ENCODE peak calls at places on chromosomes 3 and 15, in six cellular contexts. One of them, this sample, is unnamed. For H3K4me1, the result is how much of the 10 kb centered on the place peaks cover.

GRCh38 chr15:25327671-25328070 is 111.2 kb downstream of the UBE3A start:
- DNase-seq in effector memory CD4-positive, alpha-beta T cell: no peak
- DNase-seq in sigmoid colon: no peak
- DNase-seq in GM23338: no peak
- DNase-seq in A673: no peak
- DNase-seq in upper lobe of left lung: no peak
- DNase-seq in this sample: no peak

GRCh38 chr3:14407203-14407602 is 4.8 kb downstream of the SLC6A6 start:
- DNase-seq in effector memory CD4-positive, alpha-beta T cell: no peak
- DNase-seq in sigmoid colon: no peak
- DNase-seq in GM23338: no peak
- DNase-seq in A673: no peak
- DNase-seq in upper lobe of left lung: no peak
- DNase-seq in this sample: no peak

GRCh38 chr3:154932633-154933032 is 147.5 kb upstream of the MME start:
- DNase-seq in effector memory CD4-positive, alpha-beta T cell: no peak
- DNase-seq in sigmoid colon: no peak
- DNase-seq in GM23338: no peak
- DNase-seq in A673: no peak
- DNase-seq in upper lobe of left lung: no peak
- DNase-seq in this sample: no peak

GRCh38 chr3:178714971-178715832 is 179.0 kb downstream of the KCNMB2 start:
- DNase-seq in effector memory CD4-positive, alpha-beta T cell: no peak
- DNase-seq in sigmoid colon: no peak
- DNase-seq in GM23338: no peak
- DNase-seq in A673: no peak
- DNase-seq in upper lobe of left lung: no peak
- DNase-seq in this sample: no peak

GRCh38 chr15:76333720-76334437 is 2.7 kb upstream of the ISL2 start:
- DNase-seq in effector memory CD4-positive, alpha-beta T cell: no peak
- DNase-seq in sigmoid colon: no peak
- DNase-seq in GM23338: peak
- DNase-seq in A673: no peak
- DNase-seq in upper lobe of left lung: no peak
- DNase-seq in this sample: no peak

GRCh38 chr3:126371096-126371705 is 14.0 kb upstream of the KLF15 start:
- DNase-seq in effector memory CD4-positive, alpha-beta T cell: no peak
- DNase-seq in sigmoid colon: peak
- DNase-seq in GM23338: no peak
- DNase-seq in A673: no peak
- DNase-seq in upper lobe of left lung: no peak
- DNase-seq in this sample: no peak

GRCh38 chr15:81966628-81967027 is 79.2 kb downstream of the MEX3B start:
- DNase-seq in effector memory CD4-positive, alpha-beta T cell: no peak
- DNase-seq in sigmoid colon: no peak
- DNase-seq in GM23338: no peak
- DNase-seq in A673: no peak
- DNase-seq in upper lobe of left lung: no peak
- DNase-seq in this sample: no peak

GRCh38 chr3:80338366-80338765 is 570.6 kb upstream of the ROBO1 start:
- DNase-seq in effector memory CD4-positive, alpha-beta T cell: no peak
- DNase-seq in sigmoid colon: no peak
- DNase-seq in GM23338: no peak
- DNase-seq in A673: no peak
- DNase-seq in upper lobe of left lung: no peak
- DNase-seq in this sample: no peak

GRCh38 chr3:110419571-110419970 is 652.0 kb upstream of the NECTIN3 start:
- DNase-seq in effector memory CD4-positive, alpha-beta T cell: no peak
- DNase-seq in sigmoid colon: no peak
- DNase-seq in GM23338: no peak
- DNase-seq in A673: no peak
- DNase-seq in upper lobe of left lung: no peak
- DNase-seq in this sample: no peak

GRCh38 chr3:80215191-80215590 is 447.4 kb upstream of the ROBO1 start:
- DNase-seq in effector memory CD4-positive, alpha-beta T cell: no peak
- DNase-seq in sigmoid colon: no peak
- DNase-seq in GM23338: peak
- DNase-seq in A673: no peak
- DNase-seq in upper lobe of left lung: no peak
- DNase-seq in this sample: no peak

GRCh38 chr3:18098960-18099587 is 326.1 kb downstream of the SATB1 start:
- DNase-seq in effector memory CD4-positive, alpha-beta T cell: no peak
- DNase-seq in sigmoid colon: no peak
- DNase-seq in GM23338: peak
- DNase-seq in A673: peak
- DNase-seq in upper lobe of left lung: no peak
- DNase-seq in this sample: no peak

GRCh38 chr3:79419222-79419621 is 348.6 kb downstream of the ROBO1 start:
- DNase-seq in effector memory CD4-positive, alpha-beta T cell: no peak
- DNase-seq in sigmoid colon: no peak
- DNase-seq in GM23338: no peak
- DNase-seq in A673: no peak
- DNase-seq in upper lobe of left lung: no peak
- DNase-seq in this sample: no peak

GRCh38 chr3:152376351-152377183 is 107.8 kb downstream of the MBNL1 start:
- DNase-seq in effector memory CD4-positive, alpha-beta T cell: no peak
- DNase-seq in sigmoid colon: no peak
- DNase-seq in GM23338: no peak
- DNase-seq in A673: no peak
- DNase-seq in upper lobe of left lung: peak
- DNase-seq in this sample: no peak

GRCh38 chr3:53773330-53773583 is 73.0 kb downstream of the CHDH start:
- DNase-seq in effector memory CD4-positive, alpha-beta T cell: no peak
- DNase-seq in sigmoid colon: no peak
- DNase-seq in GM23338: no peak
- DNase-seq in A673: no peak
- DNase-seq in upper lobe of left lung: no peak
- DNase-seq in this sample: no peak

GRCh38 chr3:176463610-176464009 is 733.7 kb downstream of the TBL1XR1 start:
- DNase-seq in effector memory CD4-positive, alpha-beta T cell: no peak
- DNase-seq in sigmoid colon: no peak
- DNase-seq in GM23338: no peak
- DNase-seq in A673: no peak
- DNase-seq in upper lobe of left lung: no peak
- DNase-seq in this sample: no peak

GRCh38 chr15:90893175-90894090 is 9.1 kb downstream of the FES start:
- DNase-seq in effector memory CD4-positive, alpha-beta T cell: no peak
- DNase-seq in sigmoid colon: no peak
- DNase-seq in GM23338: peak
- DNase-seq in A673: no peak
- DNase-seq in upper lobe of left lung: no peak
- DNase-seq in this sample: no peak

GRCh38 chr15:37490707-37491106 is 390.4 kb upstream of the MEIS2 start:
- DNase-seq in effector memory CD4-positive, alpha-beta T cell: no peak
- DNase-seq in sigmoid colon: peak
- DNase-seq in GM23338: no peak
- DNase-seq in A673: no peak
- DNase-seq in upper lobe of left lung: no peak
- DNase-seq in this sample: no peak

GRCh38 chr3:9278085-9278484 is 28.6 kb upstream of the SRGAP3 start:
- DNase-seq in effector memory CD4-positive, alpha-beta T cell: no peak
- DNase-seq in sigmoid colon: no peak
- DNase-seq in GM23338: no peak
- DNase-seq in A673: no peak
- DNase-seq in upper lobe of left lung: no peak
- DNase-seq in this sample: no peak

GRCh38 chr3:184716652-184717607 is 5.1 kb upstream of the MAGEF1 start:
- DNase-seq in effector memory CD4-positive, alpha-beta T cell: no peak
- DNase-seq in sigmoid colon: no peak
- DNase-seq in GM23338: peak
- DNase-seq in A673: peak
- DNase-seq in upper lobe of left lung: no peak
- DNase-seq in this sample: no peak

GRCh38 chr3:100256724-100257123 is 4.1 kb upstream of the TBC1D23 start:
- DNase-seq in effector memory CD4-positive, alpha-beta T cell: no peak
- DNase-seq in sigmoid colon: no peak
- DNase-seq in GM23338: no peak
- DNase-seq in A673: peak
- DNase-seq in upper lobe of left lung: no peak
- DNase-seq in this sample: no peak

GRCh38 chr3:189724366-189724765 is 93.2 kb downstream of the TP63 start:
- DNase-seq in effector memory CD4-positive, alpha-beta T cell: no peak
- DNase-seq in sigmoid colon: no peak
- DNase-seq in GM23338: no peak
- DNase-seq in A673: no peak
- DNase-seq in upper lobe of left lung: no peak
- DNase-seq in this sample: no peak

GRCh38 chr3:139219463-139219862 is 124.4 kb upstream of the MRPS22 start:
- DNase-seq in effector memory CD4-positive, alpha-beta T cell: no peak
- DNase-seq in sigmoid colon: no peak
- DNase-seq in GM23338: no peak
- DNase-seq in A673: no peak
- DNase-seq in upper lobe of left lung: no peak
- DNase-seq in this sample: no peak

GRCh38 chr3:56864090-56864489 is 62.3 kb upstream of the ARHGEF3 start:
- DNase-seq in effector memory CD4-positive, alpha-beta T cell: no peak
- DNase-seq in sigmoid colon: no peak
- DNase-seq in GM23338: no peak
- DNase-seq in A673: no peak
- DNase-seq in upper lobe of left lung: no peak
- DNase-seq in this sample: no peak

GRCh38 chr3:140006331-140006730 is 71.3 kb downstream of the CLSTN2 start:
- DNase-seq in effector memory CD4-positive, alpha-beta T cell: no peak
- DNase-seq in sigmoid colon: no peak
- DNase-seq in GM23338: no peak
- DNase-seq in A673: peak
- DNase-seq in upper lobe of left lung: no peak
- DNase-seq in this sample: no peak

GRCh38 chr3:143158549-143158988 is 39.0 kb downstream of the CHST2 start:
- DNase-seq in effector memory CD4-positive, alpha-beta T cell: no peak
- DNase-seq in sigmoid colon: no peak
- DNase-seq in GM23338: no peak
- DNase-seq in A673: no peak
- DNase-seq in upper lobe of left lung: no peak
- DNase-seq in this sample: no peak

GRCh38 chr3:31918179-31919165 is 62.6 kb downstream of the OSBPL10 start:
- DNase-seq in effector memory CD4-positive, alpha-beta T cell: no peak
- DNase-seq in sigmoid colon: no peak
- DNase-seq in GM23338: no peak
- DNase-seq in A673: no peak
- DNase-seq in upper lobe of left lung: no peak
- DNase-seq in this sample: no peak

GRCh38 chr3:31920310-31920709 is 60.8 kb downstream of the OSBPL10 start:
- DNase-seq in effector memory CD4-positive, alpha-beta T cell: no peak
- DNase-seq in sigmoid colon: no peak
- DNase-seq in GM23338: no peak
- DNase-seq in A673: no peak
- DNase-seq in upper lobe of left lung: no peak
- DNase-seq in this sample: no peak

GRCh38 chr3:31921833-31922232 is 59.2 kb downstream of the OSBPL10 start:
- DNase-seq in effector memory CD4-positive, alpha-beta T cell: no peak
- DNase-seq in sigmoid colon: no peak
- DNase-seq in GM23338: no peak
- DNase-seq in A673: no peak
- DNase-seq in upper lobe of left lung: no peak
- DNase-seq in this sample: no peak

GRCh38 chr3:31917303-31917903 is 63.7 kb downstream of the OSBPL10 start:
- DNase-seq in effector memory CD4-positive, alpha-beta T cell: no peak
- DNase-seq in sigmoid colon: no peak
- DNase-seq in GM23338: peak
- DNase-seq in A673: no peak
- DNase-seq in upper lobe of left lung: no peak
- DNase-seq in this sample: no peak

DNA sequence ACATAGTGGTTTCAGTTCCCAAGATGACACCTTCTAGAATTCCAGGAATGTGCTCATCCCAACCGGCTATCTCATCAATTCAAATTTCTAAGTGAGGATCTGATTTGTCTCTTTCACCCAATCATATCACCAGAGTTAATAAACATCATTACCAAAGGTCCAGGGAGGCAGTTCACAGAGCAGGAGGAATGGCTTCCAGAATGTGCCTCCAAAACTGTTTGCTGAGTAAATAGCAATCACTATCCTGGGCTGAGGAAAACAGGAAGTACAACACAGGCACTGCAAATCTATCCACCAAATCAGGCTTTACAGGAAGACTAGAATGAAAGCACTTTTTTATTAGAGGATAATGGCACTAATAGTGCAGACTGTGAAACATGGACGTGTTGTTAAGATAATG is 61.5 kb downstream of the OSBPL10 start:
- DNase-seq in effector memory CD4-positive, alpha-beta T cell: no peak
- DNase-seq in sigmoid colon: no peak
- DNase-seq in GM23338: no peak
- DNase-seq in A673: no peak
- DNase-seq in upper lobe of left lung: no peak
- DNase-seq in this sample: no peak
- H3K4me3 ChIP-seq in effector memory CD4-positive, alpha-beta T cell: no peak
- H3K4me3 ChIP-seq in sigmoid colon: no peak
- H3K4me3 ChIP-seq in GM23338: no peak
- H3K4me3 ChIP-seq in A673: no peak
- H3K4me3 ChIP-seq in upper lobe of left lung: no peak
- H3K4me3 ChIP-seq in this sample: no peak

GRCh38 chr3:128804017-128804816 is 75.2 kb upstream of the ACAD9 start:
- DNase-seq in effector memory CD4-positive, alpha-beta T cell: peak
- DNase-seq in sigmoid colon: no peak
- DNase-seq in GM23338: peak
- DNase-seq in A673: peak
- DNase-seq in upper lobe of left lung: no peak
- DNase-seq in this sample: peak

GRCh38 chr3:128800241-128801187 is 74.5 kb downstream of the RAB7A start:
- DNase-seq in effector memory CD4-positive, alpha-beta T cell: no peak
- DNase-seq in sigmoid colon: no peak
- DNase-seq in GM23338: no peak
- DNase-seq in A673: no peak
- DNase-seq in upper lobe of left lung: no peak
- DNase-seq in this sample: no peak

GRCh38 chr3:128803307-128803706 is 76.1 kb upstream of the ACAD9 start:
- DNase-seq in effector memory CD4-positive, alpha-beta T cell: no peak
- DNase-seq in sigmoid colon: no peak
- DNase-seq in GM23338: no peak
- DNase-seq in A673: no peak
- DNase-seq in upper lobe of left lung: no peak
- DNase-seq in this sample: no peak

GRCh38 chr3:128801779-128802369 is 75.9 kb downstream of the RAB7A start:
- DNase-seq in effector memory CD4-positive, alpha-beta T cell: no peak
- DNase-seq in sigmoid colon: no peak
- DNase-seq in GM23338: no peak
- DNase-seq in A673: no peak
- DNase-seq in upper lobe of left lung: no peak
- DNase-seq in this sample: no peak

GRCh38 chr3:128799650-128800049 is 73.7 kb downstream of the RAB7A start:
- DNase-seq in effector memory CD4-positive, alpha-beta T cell: no peak
- DNase-seq in sigmoid colon: no peak
- DNase-seq in GM23338: no peak
- DNase-seq in A673: no peak
- DNase-seq in upper lobe of left lung: no peak
- DNase-seq in this sample: no peak
- H3K4me1 ChIP-seq in effector memory CD4-positive, alpha-beta T cell: under half
- H3K4me1 ChIP-seq in sigmoid colon: under half
- H3K4me1 ChIP-seq in GM23338: under half
- H3K4me1 ChIP-seq in A673: under half
- H3K4me1 ChIP-seq in upper lobe of left lung: under half
- H3K4me1 ChIP-seq in this sample: under half

GRCh38 chr15:64610257-64610919 is 150.0 kb downstream of the ZNF609 start:
- DNase-seq in effector memory CD4-positive, alpha-beta T cell: no peak
- DNase-seq in sigmoid colon: no peak
- DNase-seq in GM23338: no peak
- DNase-seq in A673: no peak
- DNase-seq in upper lobe of left lung: no peak
- DNase-seq in this sample: no peak
- H3K27ac ChIP-seq in effector memory CD4-positive, alpha-beta T cell: no peak
- H3K27ac ChIP-seq in sigmoid colon: no peak
- H3K27ac ChIP-seq in GM23338: no peak
- H3K27ac ChIP-seq in A673: peak
- H3K27ac ChIP-seq in upper lobe of left lung: no peak
- H3K27ac ChIP-seq in this sample: no peak

GRCh38 chr15:79967331-79968182 is 3.4 kb downstream of the BCL2A1 start:
- DNase-seq in effector memory CD4-positive, alpha-beta T cell: no peak
- DNase-seq in sigmoid colon: no peak
- DNase-seq in GM23338: no peak
- DNase-seq in A673: no peak
- DNase-seq in upper lobe of left lung: no peak
- DNase-seq in this sample: no peak
- H3K4me3 ChIP-seq in effector memory CD4-positive, alpha-beta T cell: peak
- H3K4me3 ChIP-seq in sigmoid colon: no peak
- H3K4me3 ChIP-seq in GM23338: no peak
- H3K4me3 ChIP-seq in A673: no peak
- H3K4me3 ChIP-seq in upper lobe of left lung: no peak
- H3K4me3 ChIP-seq in this sample: peak

This sample was measured in naive thymus-derived CD4-positive, alpha-beta T cell.